ENCODE peak calls at places on chromosomes 12 and 14, in seven cellular contexts. One of them, this sample, is unnamed.

GRCh38 chr12:50157259-50157658 is 9.9 kb downstream of the CERS5 start:
- DNase-seq in IMR-90: peak
- DNase-seq in neural progenitor cell: no peak
- DNase-seq in cardiac muscle cell: no peak
- DNase-seq in transverse colon: no peak
- DNase-seq in fibroblast of villous mesenchyme: no peak
- DNase-seq in uterus: no peak
- DNase-seq in this sample: no peak

GRCh38 chr12:12803186-12803585 is 10.0 kb upstream of the DDX47 start:
- DNase-seq in IMR-90: peak
- DNase-seq in neural progenitor cell: no peak
- DNase-seq in cardiac muscle cell: no peak
- DNase-seq in transverse colon: peak
- DNase-seq in fibroblast of villous mesenchyme: peak
- DNase-seq in uterus: peak
- DNase-seq in this sample: peak

GRCh38 chr12:74415633-74416032 is 122.0 kb upstream of the ATXN7L3B start:
- DNase-seq in IMR-90: peak
- DNase-seq in neural progenitor cell: peak
- DNase-seq in cardiac muscle cell: peak
- DNase-seq in transverse colon: no peak
- DNase-seq in fibroblast of villous mesenchyme: peak
- DNase-seq in uterus: no peak
- DNase-seq in this sample: no peak

GRCh38 chr14:71396050-71396677 is 488.9 kb downstream of the PCNX1 start:
- DNase-seq in IMR-90: no peak
- DNase-seq in neural progenitor cell: no peak
- DNase-seq in cardiac muscle cell: no peak
- DNase-seq in transverse colon: no peak
- DNase-seq in fibroblast of villous mesenchyme: no peak
- DNase-seq in uterus: no peak
- DNase-seq in this sample: no peak

GRCh38 chr12:88639361-88639760 is 59.1 kb upstream of the KITLG start:
- DNase-seq in IMR-90: peak
- DNase-seq in neural progenitor cell: no peak
- DNase-seq in cardiac muscle cell: peak
- DNase-seq in transverse colon: no peak
- DNase-seq in fibroblast of villous mesenchyme: peak
- DNase-seq in uterus: no peak
- DNase-seq in this sample: no peak

GRCh38 chr12:129790930-129791329 is 112.9 kb downstream of the TMEM132D start:
- DNase-seq in IMR-90: no peak
- DNase-seq in neural progenitor cell: no peak
- DNase-seq in cardiac muscle cell: no peak
- DNase-seq in transverse colon: no peak
- DNase-seq in fibroblast of villous mesenchyme: no peak
- DNase-seq in uterus: no peak
- DNase-seq in this sample: no peak

GRCh38 chr12:95909871-95910270 is 32.5 kb downstream of the CCDC38 start:
- DNase-seq in IMR-90: no peak
- DNase-seq in neural progenitor cell: no peak
- DNase-seq in cardiac muscle cell: no peak
- DNase-seq in transverse colon: no peak
- DNase-seq in fibroblast of villous mesenchyme: no peak
- DNase-seq in uterus: no peak
- DNase-seq in this sample: no peak

GRCh38 chr12:70837026-70837425 is 83.5 kb downstream of the PTPRR start:
- DNase-seq in IMR-90: no peak
- DNase-seq in neural progenitor cell: no peak
- DNase-seq in cardiac muscle cell: no peak
- DNase-seq in transverse colon: no peak
- DNase-seq in fibroblast of villous mesenchyme: no peak
- DNase-seq in uterus: no peak
- DNase-seq in this sample: no peak

GRCh38 chr14:96538097-96538496 is 35.9 kb downstream of the PAPOLA start:
- DNase-seq in IMR-90: no peak
- DNase-seq in neural progenitor cell: no peak
- DNase-seq in cardiac muscle cell: no peak
- DNase-seq in transverse colon: no peak
- DNase-seq in fibroblast of villous mesenchyme: no peak
- DNase-seq in uterus: no peak
- DNase-seq in this sample: no peak

GRCh38 chr12:51591020-51591901 is at the start of gene SCN8A:
- DNase-seq in IMR-90: peak
- DNase-seq in neural progenitor cell: peak
- DNase-seq in cardiac muscle cell: peak
- DNase-seq in transverse colon: peak
- DNase-seq in fibroblast of villous mesenchyme: peak
- DNase-seq in uterus: no peak
- DNase-seq in this sample: no peak

GRCh38 chr14:24093901-24094838 is at the start of gene PCK2:
- DNase-seq in IMR-90: peak
- DNase-seq in neural progenitor cell: peak
- DNase-seq in cardiac muscle cell: peak
- DNase-seq in transverse colon: peak
- DNase-seq in fibroblast of villous mesenchyme: peak
- DNase-seq in uterus: peak
- DNase-seq in this sample: peak
- TF ChIP-seq CTCF in IMR-90: peak
- TF ChIP-seq CTCF in neural progenitor cell: peak
- TF ChIP-seq CTCF in cardiac muscle cell: peak
- TF ChIP-seq CTCF in transverse colon: no peak
- TF ChIP-seq CTCF in fibroblast of villous mesenchyme: no peak
- TF ChIP-seq CTCF in uterus: peak
- TF ChIP-seq CTCF in this sample: peak

GRCh38 chr14:89571502-89571901 is 154.5 kb upstream of the FOXN3 start:
- DNase-seq in IMR-90: no peak
- DNase-seq in neural progenitor cell: no peak
- DNase-seq in cardiac muscle cell: no peak
- DNase-seq in transverse colon: no peak
- DNase-seq in fibroblast of villous mesenchyme: no peak
- DNase-seq in uterus: no peak
- DNase-seq in this sample: no peak
- H3K4me3 ChIP-seq in IMR-90: no peak
- H3K4me3 ChIP-seq in neural progenitor cell: no peak
- H3K4me3 ChIP-seq in cardiac muscle cell: no peak
- H3K4me3 ChIP-seq in transverse colon: no peak
- H3K4me3 ChIP-seq in fibroblast of villous mesenchyme: no peak
- H3K4me3 ChIP-seq in uterus: no peak
- H3K4me3 ChIP-seq in this sample: no peak

GRCh38 chr12:6061661-6062060 is 62.8 kb downstream of the VWF start:
- DNase-seq in IMR-90: peak
- DNase-seq in neural progenitor cell: no peak
- DNase-seq in cardiac muscle cell: no peak
- DNase-seq in transverse colon: no peak
- DNase-seq in fibroblast of villous mesenchyme: peak
- DNase-seq in uterus: no peak
- DNase-seq in this sample: no peak

GRCh38 chr12:6065131-6065871 is 59.2 kb downstream of the VWF start:
- DNase-seq in IMR-90: no peak
- DNase-seq in neural progenitor cell: no peak
- DNase-seq in cardiac muscle cell: no peak
- DNase-seq in transverse colon: no peak
- DNase-seq in fibroblast of villous mesenchyme: no peak
- DNase-seq in uterus: no peak
- DNase-seq in this sample: no peak

GRCh38 chr12:6065872-6066217 is 58.6 kb downstream of the VWF start:
- DNase-seq in IMR-90: no peak
- DNase-seq in neural progenitor cell: no peak
- DNase-seq in cardiac muscle cell: no peak
- DNase-seq in transverse colon: no peak
- DNase-seq in fibroblast of villous mesenchyme: no peak
- DNase-seq in uterus: no peak
- DNase-seq in this sample: no peak

GRCh38 chr12:6062427-6063378 is 61.8 kb downstream of the VWF start:
- DNase-seq in IMR-90: peak
- DNase-seq in neural progenitor cell: peak
- DNase-seq in cardiac muscle cell: peak
- DNase-seq in transverse colon: peak
- DNase-seq in fibroblast of villous mesenchyme: peak
- DNase-seq in uterus: peak
- DNase-seq in this sample: no peak

GRCh38 chr12:6063379-6063735 is 61.1 kb downstream of the VWF start:
- DNase-seq in IMR-90: no peak
- DNase-seq in neural progenitor cell: no peak
- DNase-seq in cardiac muscle cell: no peak
- DNase-seq in transverse colon: no peak
- DNase-seq in fibroblast of villous mesenchyme: no peak
- DNase-seq in uterus: no peak
- DNase-seq in this sample: no peak
- TF ChIP-seq CTCF in IMR-90: no peak
- TF ChIP-seq CTCF in neural progenitor cell: no peak
- TF ChIP-seq CTCF in cardiac muscle cell: no peak
- TF ChIP-seq CTCF in transverse colon: no peak
- TF ChIP-seq CTCF in fibroblast of villous mesenchyme: no peak
- TF ChIP-seq CTCF in uterus: no peak
- TF ChIP-seq CTCF in this sample: no peak

DNA sequence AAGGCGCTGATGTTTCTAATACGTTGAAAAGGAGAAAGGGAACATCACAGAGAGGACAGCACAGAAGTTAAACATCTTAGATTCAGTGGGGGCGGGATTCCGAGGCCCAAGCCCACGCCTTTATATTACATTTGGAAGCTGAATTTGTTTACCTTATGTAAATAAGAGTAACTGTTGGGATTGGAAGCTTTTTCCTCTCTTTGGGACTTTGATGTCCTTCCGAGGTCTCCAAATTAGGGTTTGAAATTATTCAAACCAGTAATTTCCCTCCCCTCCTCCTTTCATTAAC is 6.4 kb downstream of the FOXA1 start:
- DNase-seq in IMR-90: no peak
- DNase-seq in neural progenitor cell: no peak
- DNase-seq in cardiac muscle cell: no peak
- DNase-seq in transverse colon: peak
- DNase-seq in fibroblast of villous mesenchyme: no peak
- DNase-seq in uterus: no peak
- DNase-seq in this sample: no peak
- H3K4me3 ChIP-seq in IMR-90: no peak
- H3K4me3 ChIP-seq in neural progenitor cell: peak
- H3K4me3 ChIP-seq in cardiac muscle cell: no peak
- H3K4me3 ChIP-seq in transverse colon: peak
- H3K4me3 ChIP-seq in fibroblast of villous mesenchyme: no peak
- H3K4me3 ChIP-seq in uterus: no peak
- H3K4me3 ChIP-seq in this sample: no peak

GRCh38 chr14:37197421-37198272 is at the start of gene MIPOL1:
- DNase-seq in IMR-90: peak
- DNase-seq in neural progenitor cell: peak
- DNase-seq in cardiac muscle cell: peak
- DNase-seq in transverse colon: peak
- DNase-seq in fibroblast of villous mesenchyme: peak
- DNase-seq in uterus: peak
- DNase-seq in this sample: peak
- TF ChIP-seq CTCF in IMR-90: peak
- TF ChIP-seq CTCF in neural progenitor cell: peak
- TF ChIP-seq CTCF in cardiac muscle cell: peak
- TF ChIP-seq CTCF in transverse colon: peak
- TF ChIP-seq CTCF in fibroblast of villous mesenchyme: no peak
- TF ChIP-seq CTCF in uterus: peak
- TF ChIP-seq CTCF in this sample: peak

GRCh38 chr14:74572829-74573360 is 39.1 kb downstream of the LTBP2 start:
- DNase-seq in IMR-90: peak
- DNase-seq in neural progenitor cell: no peak
- DNase-seq in cardiac muscle cell: no peak
- DNase-seq in transverse colon: no peak
- DNase-seq in fibroblast of villous mesenchyme: peak
- DNase-seq in uterus: no peak
- DNase-seq in this sample: no peak
- H3K4me3 ChIP-seq in IMR-90: peak
- H3K4me3 ChIP-seq in neural progenitor cell: no peak
- H3K4me3 ChIP-seq in cardiac muscle cell: no peak
- H3K4me3 ChIP-seq in transverse colon: no peak
- H3K4me3 ChIP-seq in fibroblast of villous mesenchyme: peak
- H3K4me3 ChIP-seq in uterus: peak
- H3K4me3 ChIP-seq in this sample: peak

GRCh38 chr12:62602445-62603060 is 135.9 kb downstream of the MON2 start:
- DNase-seq in IMR-90: peak
- DNase-seq in neural progenitor cell: peak
- DNase-seq in cardiac muscle cell: peak
- DNase-seq in transverse colon: peak
- DNase-seq in fibroblast of villous mesenchyme: peak
- DNase-seq in uterus: peak
- DNase-seq in this sample: peak

GRCh38 chr12:62597253-62597652 is 130.6 kb downstream of the MON2 start:
- DNase-seq in IMR-90: no peak
- DNase-seq in neural progenitor cell: no peak
- DNase-seq in cardiac muscle cell: no peak
- DNase-seq in transverse colon: no peak
- DNase-seq in fibroblast of villous mesenchyme: no peak
- DNase-seq in uterus: no peak
- DNase-seq in this sample: no peak

GRCh38 chr12:62601765-62602444 is 135.3 kb downstream of the MON2 start:
- DNase-seq in IMR-90: no peak
- DNase-seq in neural progenitor cell: no peak
- DNase-seq in cardiac muscle cell: no peak
- DNase-seq in transverse colon: no peak
- DNase-seq in fibroblast of villous mesenchyme: no peak
- DNase-seq in uterus: no peak
- DNase-seq in this sample: no peak

GRCh38 chr12:62598846-62599245 is 132.2 kb downstream of the MON2 start:
- DNase-seq in IMR-90: no peak
- DNase-seq in neural progenitor cell: no peak
- DNase-seq in cardiac muscle cell: no peak
- DNase-seq in transverse colon: no peak
- DNase-seq in fibroblast of villous mesenchyme: no peak
- DNase-seq in uterus: no peak
- DNase-seq in this sample: no peak

DNA sequence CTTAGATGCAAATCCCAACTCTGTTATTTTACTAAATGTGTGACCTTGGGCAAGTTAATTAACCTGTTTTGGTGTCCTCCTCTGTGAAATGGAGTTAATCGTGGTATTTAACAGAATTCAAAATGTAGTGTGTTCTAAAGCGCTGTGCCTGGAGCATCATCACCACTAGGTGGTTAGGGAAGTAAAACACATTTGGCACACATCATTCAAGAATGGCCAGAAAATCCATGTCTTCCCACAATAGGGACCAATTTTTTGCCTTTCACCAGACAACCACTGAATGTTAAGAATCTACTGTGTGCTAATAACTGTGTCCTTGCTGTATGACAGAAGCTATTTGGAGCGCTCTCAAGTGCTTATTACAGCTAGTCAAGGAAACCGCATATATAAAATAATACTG is 133.4 kb downstream of the MON2 start:
- DNase-seq in IMR-90: no peak
- DNase-seq in neural progenitor cell: no peak
- DNase-seq in cardiac muscle cell: no peak
- DNase-seq in transverse colon: no peak
- DNase-seq in fibroblast of villous mesenchyme: no peak
- DNase-seq in uterus: no peak
- DNase-seq in this sample: no peak
- TF ChIP-seq CTCF in IMR-90: no peak
- TF ChIP-seq CTCF in neural progenitor cell: peak
- TF ChIP-seq CTCF in cardiac muscle cell: peak
- TF ChIP-seq CTCF in transverse colon: peak
- TF ChIP-seq CTCF in fibroblast of villous mesenchyme: peak
- TF ChIP-seq CTCF in uterus: no peak
- TF ChIP-seq CTCF in this sample: peak

GRCh38 chr12:54421175-54421872 is 2.3 kb upstream of the ITGA5 start:
- DNase-seq in IMR-90: peak
- DNase-seq in neural progenitor cell: no peak
- DNase-seq in cardiac muscle cell: no peak
- DNase-seq in transverse colon: peak
- DNase-seq in fibroblast of villous mesenchyme: no peak
- DNase-seq in uterus: peak
- DNase-seq in this sample: no peak
- H3K4me3 ChIP-seq in IMR-90: no peak
- H3K4me3 ChIP-seq in neural progenitor cell: no peak
- H3K4me3 ChIP-seq in cardiac muscle cell: no peak
- H3K4me3 ChIP-seq in transverse colon: no peak
- H3K4me3 ChIP-seq in fibroblast of villous mesenchyme: no peak
- H3K4me3 ChIP-seq in uterus: peak
- H3K4me3 ChIP-seq in this sample: no peak

GRCh38 chr12:126139355-126139754 is 1074.1 kb downstream of the AACS start:
- DNase-seq in IMR-90: no peak
- DNase-seq in neural progenitor cell: no peak
- DNase-seq in cardiac muscle cell: no peak
- DNase-seq in transverse colon: no peak
- DNase-seq in fibroblast of villous mesenchyme: no peak
- DNase-seq in uterus: no peak
- DNase-seq in this sample: no peak
- TF ChIP-seq CTCF in IMR-90: no peak
- TF ChIP-seq CTCF in neural progenitor cell: peak
- TF ChIP-seq CTCF in cardiac muscle cell: no peak
- TF ChIP-seq CTCF in transverse colon: no peak
- TF ChIP-seq CTCF in fibroblast of villous mesenchyme: no peak
- TF ChIP-seq CTCF in uterus: no peak
- TF ChIP-seq CTCF in this sample: no peak